ENCODE peak calls at places on chromosomes 7 and 10, in eight cellular contexts. L is psoas muscle; W is CD8-positive, alpha-beta T cell; T is hepatocyte; Y is WERI-Rb-1; U is tibial artery; A is mammary epithelial cell; K is upper lobe of right lung. B is an unnamed sample.

GRCh38 chr7:112084506-112084905 is 121.7 kb downstream of the DOCK4 start:
- DNase-seq in L (no peak), W (no peak), T (no peak), Y (no peak), U (no peak), A (peak; percentile 32), K (no peak), B (peak; percentile 49)

GRCh38 chr10:8566737-8567136 is 512.2 kb downstream of the GATA3 start:
- DNase-seq in L (no peak), W (no peak), T (no peak), Y (no peak), U (no peak), A (no peak), K (no peak), B (no peak)

GRCh38 chr10:30437039-30437781 is 3.2 kb downstream of the MAP3K8 start:
- DNase-seq in L (no peak), W (peak; percentile 33), T (no peak), Y (no peak), U (no peak), A (no peak), K (no peak), B (no peak)

GRCh38 chr10:118958984-118959916 is 70.3 kb upstream of the NANOS1 start:
- DNase-seq in L (peak; percentile 63), W (no peak), T (peak; percentile 36), Y (peak; percentile 9), U (peak; percentile 76), A (peak; percentile 57), K (no peak), B (no peak)

GRCh38 chr10:130507461-130507860 is 371.3 kb downstream of the GLRX3 start:
- DNase-seq in L (no peak), W (no peak), T (no peak), Y (no peak), U (no peak), A (no peak), K (no peak), B (no peak)

GRCh38 chr10:45470098-45471012 is 96.3 kb downstream of the ALOX5 start:
- DNase-seq in L (no peak), W (peak; percentile 57), T (peak; percentile 46), Y (no peak), U (no peak), A (peak; percentile 34), K (no peak), B (peak; percentile 82)

GRCh38 chr10:126969310-126969709 is 64.1 kb downstream of the DOCK1 start:
- DNase-seq in L (no peak), W (no peak), T (peak; percentile 31), Y (peak; percentile 65), U (no peak), A (peak; percentile 31), K (no peak), B (no peak)

GRCh38 chr7:134602921-134603394 is 43.7 kb upstream of the BPGM start:
- DNase-seq in L (no peak), W (no peak), T (peak; percentile 7), Y (no peak), U (no peak), A (no peak), K (no peak), B (no peak)

GRCh38 chr10:124802313-124802675 is 675 bp downstream of the ABRAXAS2 start:
- DNase-seq in L (no peak), W (no peak), T (no peak), Y (no peak), U (no peak), A (no peak), K (no peak), B (no peak)

GRCh38 chr10:100637785-100638184 is 102.0 kb downstream of the HIF1AN start:
- DNase-seq in L (no peak), W (no peak), T (peak; percentile 20), Y (peak; percentile 67), U (no peak), A (no peak), K (no peak), B (peak; percentile 23)

GRCh38 chr7:147245274-147245673 is 1128.7 kb downstream of the CNTNAP2 start:
- DNase-seq in L (no peak), W (no peak), T (peak; percentile 64), Y (peak; percentile 51), U (no peak), A (peak; percentile 14), K (no peak), B (peak; percentile 60)

GRCh38 chr7:562394-562675 is 42.7 kb upstream of the PDGFA start:
- DNase-seq in L (no peak), W (no peak), T (no peak), Y (no peak), U (no peak), A (no peak), K (no peak), B (no peak)

GRCh38 chr7:31104361-31105255 is 52.5 kb downstream of the ADCYAP1R1 start:
- DNase-seq in L (no peak), W (no peak), T (no peak), Y (no peak), U (peak; percentile 24), A (no peak), K (no peak), B (no peak)

GRCh38 chr10:69866688-69867461 is 65.2 kb downstream of the COL13A1 start:
- DNase-seq in L (no peak), W (no peak), T (peak; percentile 80), Y (peak; percentile 43), U (no peak), A (peak; percentile 78), K (no peak), B (peak; percentile 91)

GRCh38 chr7:157021893-157022680 is 11.6 kb upstream of the MNX1 start:
- DNase-seq in L (no peak), W (no peak), T (no peak), Y (no peak), U (no peak), A (no peak), K (peak; percentile 21), B (no peak)

GRCh38 chr10:74227697-74228424 is 76.8 kb downstream of the ADK start:
- DNase-seq in L (no peak), W (no peak), T (no peak), Y (no peak), U (no peak), A (peak; percentile 75), K (no peak), B (no peak)

GRCh38 chr10:8033812-8034665 is 20.4 kb upstream of the GATA3 start:
- DNase-seq in L (peak; percentile 18), W (no peak), T (no peak), Y (no peak), U (peak; percentile 51), A (no peak), K (no peak), B (no peak)

GRCh38 chr7:114086906-114087651 is 168.3 kb upstream of the PPP1R3A start:
- DNase-seq in L (no peak), W (no peak), T (peak; percentile 39), Y (peak; percentile 21), U (no peak), A (peak; percentile 3), K (peak; percentile 66), B (peak; percentile 24)

GRCh38 chr7:87170828-87171227 is 18.6 kb downstream of the DMTF1 start:
- DNase-seq in L (no peak), W (no peak), T (no peak), Y (no peak), U (no peak), A (no peak), K (no peak), B (no peak)

DNA sequence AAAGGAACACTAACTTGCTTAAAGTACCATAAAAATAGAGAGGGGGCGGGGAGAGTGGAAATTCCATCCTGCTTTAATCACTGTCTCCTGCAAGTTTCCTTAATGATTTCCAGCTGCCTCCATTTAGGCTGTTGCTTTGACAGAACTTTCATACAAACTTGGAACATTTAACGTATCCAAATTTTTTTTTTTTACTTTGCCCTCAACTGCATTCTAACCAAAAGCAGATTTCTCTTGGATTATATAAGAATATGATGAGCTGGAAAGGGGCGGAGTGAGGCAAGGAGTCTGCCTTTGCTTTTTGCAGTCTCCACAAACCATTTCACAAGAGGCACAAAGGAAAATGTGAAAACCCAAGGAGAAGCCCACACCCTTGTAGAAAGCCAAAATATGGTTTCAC is 46.6 kb upstream of the COL1A2 start:
- DNase-seq in L (peak; percentile 25), W (no peak), T (peak; percentile 61), Y (no peak), U (no peak), A (no peak), K (no peak), B (no peak)
- H3K27ac ChIP-seq in L (no peak overlapping the region), W (no peak overlapping the region), T (peak overlapping the region; percentile 83), Y (no peak overlapping the region), U (peak overlapping the region; percentile 74), A (no peak overlapping the region), K (peak overlapping the region; percentile 44), B (no peak overlapping the region)

GRCh38 chr7:51352174-51353145 is 35.9 kb upstream of the COBL start:
- DNase-seq in L (no peak), W (no peak), T (no peak), Y (no peak), U (no peak), A (no peak), K (no peak), B (peak; percentile 45)
- TF ChIP-seq CTCF in L (no peak), W (no peak), T (no peak), Y (peak; percentile 44), U (no peak), A (no peak), K (no peak), B (no peak)

GRCh38 chr10:21737061-21737460 is 203.0 kb downstream of the MLLT10 start:
- DNase-seq in L (no peak), W (no peak), T (no peak), Y (no peak), U (no peak), A (no peak), K (no peak), B (no peak)

GRCh38 chr10:21746118-21746517 is 212.1 kb downstream of the MLLT10 start:
- DNase-seq in L (no peak), W (no peak), T (no peak), Y (no peak), U (no peak), A (no peak), K (no peak), B (no peak)

GRCh38 chr10:21742740-21743412 is 208.8 kb downstream of the MLLT10 start:
- DNase-seq in L (no peak), W (no peak), T (no peak), Y (no peak), U (no peak), A (no peak), K (no peak), B (no peak)

GRCh38 chr10:21744223-21744622 is 210.2 kb downstream of the MLLT10 start:
- DNase-seq in L (no peak), W (no peak), T (no peak), Y (no peak), U (no peak), A (no peak), K (no peak), B (no peak)

GRCh38 chr10:21740989-21741388 is 207.0 kb downstream of the MLLT10 start:
- DNase-seq in L (no peak), W (no peak), T (no peak), Y (no peak), U (no peak), A (no peak), K (no peak), B (no peak)
- H3K27ac ChIP-seq in L (no peak overlapping the region), W (peak overlapping the region; percentile 29), T (no peak overlapping the region), Y (no peak overlapping the region), U (no peak overlapping the region), A (no peak overlapping the region), K (no peak overlapping the region), B (peak overlapping the region; percentile 4)

DNA sequence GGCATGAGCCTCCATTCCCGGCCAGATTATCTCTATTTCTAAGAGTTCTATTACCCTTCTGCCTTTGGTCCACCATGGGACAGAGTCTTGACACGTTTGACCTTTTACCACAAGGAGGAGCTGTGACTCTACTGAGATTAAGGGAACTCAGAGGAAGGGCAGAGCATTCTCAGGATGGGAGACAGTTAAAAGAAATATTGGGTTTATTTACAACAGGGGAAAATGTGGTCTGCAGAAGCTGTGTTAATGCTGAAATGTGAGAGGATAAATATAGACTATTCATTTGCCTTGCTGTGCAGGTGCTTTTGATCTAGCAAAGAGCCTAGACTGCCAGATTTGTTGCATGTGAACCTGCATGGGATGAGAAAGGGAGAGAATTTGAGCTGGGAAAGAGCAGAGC is 45.8 kb upstream of the PRSS58 start:
- DNase-seq in L (no peak), W (no peak), T (peak; percentile 45), Y (peak; percentile 58), U (no peak), A (no peak), K (no peak), B (no peak)
- TF ChIP-seq CTCF in L (no peak), W (peak; percentile 25), T (peak; percentile 31), Y (peak; percentile 59), U (no peak), A (peak; percentile 57), K (peak; percentile 30), B (no peak)